ENCODE peak calls at places on chromosomes 5 and 9, in five cellular contexts. L is activated CD4-positive, alpha-beta memory T cell treated with anti-CD3 and anti-CD28 coated beads, Interleukin-2, amount 10 ng/mL, durations not matched to agents 7 days and 5 days; M is head of caudate nucleus; X is RWPE1; U is IMR-90. B is an unnamed sample.

GRCh38 chr5:75510836-75511434 is 494 bp downstream of the CERT1 start:
- DNase-seq in L (no peak), M (no peak), X (peak), U (peak), B (no peak)

GRCh38 chr5:73339165-73339564 is 109.4 kb downstream of the FOXD1 start:
- DNase-seq in L (no peak), M (no peak), X (no peak), U (no peak), B (no peak)

GRCh38 chr9:97385626-97386264 is 26.2 kb upstream of the TDRD7 start:
- DNase-seq in L (no peak), M (no peak), X (no peak), U (no peak), B (no peak)

GRCh38 chr9:90261698-90262097 is 380.9 kb downstream of the DIRAS2 start:
- DNase-seq in L (no peak), M (no peak), X (no peak), U (no peak), B (peak)

GRCh38 chr5:109485030-109485429 is 75.3 kb upstream of the PJA2 start:
- DNase-seq in L (no peak), M (peak), X (no peak), U (no peak), B (peak)

GRCh38 chr5:112136773-112137172 is 282.3 kb downstream of the EPB41L4A start:
- DNase-seq in L (no peak), M (no peak), X (no peak), U (no peak), B (no peak)

GRCh38 chr9:38670542-38671371 is 49.2 kb downstream of the FAM240B start:
- DNase-seq in L (no peak), M (no peak), X (no peak), U (no peak), B (no peak)

GRCh38 chr9:126842977-126843799 is 17.3 kb upstream of the ZBTB34 start:
- DNase-seq in L (no peak), M (peak), X (no peak), U (no peak), B (no peak)

GRCh38 chr5:75729321-75729720 is 12.1 kb upstream of the POC5 start:
- DNase-seq in L (no peak), M (no peak), X (no peak), U (no peak), B (peak)

GRCh38 chr5:138696501-138696900 is 56.7 kb upstream of the CTNNA1 start:
- DNase-seq in L (no peak), M (peak), X (peak), U (peak), B (peak)

GRCh38 chr5:302951-303350 is 18.6 kb upstream of the AHRR start:
- DNase-seq in L (no peak), M (no peak), X (no peak), U (no peak), B (no peak)

GRCh38 chr5:132438931-132439330 is 51.6 kb downstream of the IRF1 start:
- DNase-seq in L (no peak), M (no peak), X (no peak), U (no peak), B (no peak)

GRCh38 chr5:112555691-112556090 is 136.6 kb upstream of the EPB41L4A start:
- DNase-seq in L (no peak), M (no peak), X (no peak), U (peak), B (no peak)

GRCh38 chr9:104748359-104749031 is 1.0 kb downstream of the NIPSNAP3A start:
- DNase-seq in L (no peak), M (no peak), X (peak), U (peak), B (peak)

GRCh38 chr9:135990468-135991429 is 29.6 kb upstream of the UBAC1 start:
- DNase-seq in L (peak), M (no peak), X (peak), U (peak), B (peak)

GRCh38 chr5:81779125-81779934 is 28.4 kb upstream of the SSBP2 start:
- DNase-seq in L (peak), M (peak), X (no peak), U (peak), B (peak)

GRCh38 chr9:89594811-89595550 is 9.8 kb upstream of the GADD45G start:
- DNase-seq in L (no peak), M (no peak), X (no peak), U (no peak), B (no peak)

GRCh38 chr5:156835905-156836304 is 14.2 kb upstream of the PPP1R2B start:
- DNase-seq in L (peak), M (no peak), X (no peak), U (no peak), B (no peak)

GRCh38 chr5:74833537-74834266 is 32.5 kb downstream of the FAM169A start:
- DNase-seq in L (no peak), M (no peak), X (no peak), U (no peak), B (no peak)

GRCh38 chr5:14185336-14186131 is 42.4 kb downstream of the TRIO start:
- DNase-seq in L (no peak), M (no peak), X (peak), U (peak), B (peak)